ENCODE peak calls at places on chromosomes 3 and 15, in six cellular contexts. Z is activated naive CD8-positive, alpha-beta T cell treated with anti-CD3 and anti-CD28 coated beads, Interleukin-2, amount 50 U/mL, for 16 hours; H is MCF 10A; N is A172; J is WERI-Rb-1; T is GM20000. U is an unnamed sample.

GRCh38 chr15:69701198-69701597 is 248.6 kb downstream of the RPLP1 start:
- DNase-seq in Z (no peak), H (no peak), N (no peak), J (no peak), T (no peak), U (no peak)

GRCh38 chr3:143123353-143123974 is 3.9 kb downstream of the CHST2 start:
- DNase-seq in Z (no peak), H (no peak), N (no peak), J (no peak), T (no peak), U (no peak)

GRCh38 chr15:90483640-90484039 is 46.1 kb upstream of the CRTC3 start:
- DNase-seq in Z (no peak), H (no peak), N (no peak), J (no peak), T (no peak), U (no peak)

GRCh38 chr3:143266936-143267335 is 147.4 kb downstream of the CHST2 start:
- DNase-seq in Z (no peak), H (no peak), N (no peak), J (no peak), T (no peak), U (no peak)

GRCh38 chr3:52301042-52301441 is 13.4 kb downstream of the GLYCTK start:
- DNase-seq in Z (no peak), H (no peak), N (no peak), J (no peak), T (no peak), U (no peak)

GRCh38 chr15:42737529-42738328 is 801 bp upstream of the CDAN1 start:
- DNase-seq in Z (no peak), H (peak), N (peak), J (peak), T (no peak), U (no peak)

GRCh38 chr3:14839236-14839635 is 20.5 kb downstream of the FGD5 start:
- DNase-seq in Z (no peak), H (no peak), N (no peak), J (peak), T (no peak), U (no peak)

GRCh38 chr3:48125026-48125704 is 63.1 kb downstream of the CDC25A start:
- DNase-seq in Z (no peak), H (peak), N (peak), J (no peak), T (no peak), U (no peak)

GRCh38 chr3:143751643-143752178 is 96.6 kb downstream of the SLC9A9 start:
- DNase-seq in Z (no peak), H (no peak), N (no peak), J (no peak), T (peak), U (no peak)

GRCh38 chr15:66719471-66719870 is 17.4 kb downstream of the SMAD6 start:
- DNase-seq in Z (no peak), H (no peak), N (no peak), J (no peak), T (no peak), U (no peak)

GRCh38 chr3:71753716-71754609 is at the start of gene GPR27:
- DNase-seq in Z (no peak), H (peak), N (no peak), J (peak), T (peak), U (no peak)

GRCh38 chr3:170203457-170203856 is 18.8 kb upstream of the PRKCI start:
- DNase-seq in Z (no peak), H (no peak), N (no peak), J (no peak), T (no peak), U (no peak)

GRCh38 chr3:10551821-10552630 is 46.6 kb upstream of the ATP2B2 start:
- DNase-seq in Z (peak), H (peak), N (peak), J (no peak), T (no peak), U (peak)

GRCh38 chr3:168272343-168272984 is 176.7 kb upstream of the GOLIM4 start:
- DNase-seq in Z (no peak), H (no peak), N (no peak), J (no peak), T (no peak), U (no peak)

GRCh38 chr3:114411811-114412803 is 118.3 kb downstream of the TIGIT start:
- DNase-seq in Z (no peak), H (peak), N (peak), J (no peak), T (no peak), U (no peak)

GRCh38 chr3:64163755-64164148 is 61.5 kb downstream of the PRICKLE2 start:
- DNase-seq in Z (no peak), H (peak), N (peak), J (no peak), T (peak), U (no peak)

GRCh38 chr15:68769702-68770101 is 51.0 kb downstream of the ANP32A start:
- DNase-seq in Z (no peak), H (no peak), N (no peak), J (no peak), T (no peak), U (peak)

GRCh38 chr3:190586631-190587000 is 72.7 kb downstream of the IL1RAP start:
- DNase-seq in Z (no peak), H (peak), N (peak), J (no peak), T (peak), U (no peak)

GRCh38 chr3:127652246-127652995 is 20.3 kb upstream of the ABTB1 start:
- DNase-seq in Z (no peak), H (peak), N (peak), J (peak), T (peak), U (peak)

GRCh38 chr3:79767953-79768282 is at the start of gene ROBO1:
- DNase-seq in Z (no peak), H (no peak), N (no peak), J (no peak), T (no peak), U (no peak)

GRCh38 chr3:57130426-57131209 is 34.5 kb downstream of the IL17RD start:
- DNase-seq in Z (no peak), H (no peak), N (no peak), J (peak), T (no peak), U (no peak)

GRCh38 chr3:134004841-134005240 is 24.9 kb downstream of the SLCO2A1 start:
- DNase-seq in Z (no peak), H (no peak), N (peak), J (no peak), T (no peak), U (no peak)

GRCh38 chr3:197224034-197224444 is 74.4 kb downstream of the DLG1 start:
- DNase-seq in Z (no peak), H (peak), N (peak), J (no peak), T (peak), U (no peak)

GRCh38 chr3:167978486-167978885 is 117.2 kb downstream of the GOLIM4 start:
- DNase-seq in Z (no peak), H (no peak), N (no peak), J (no peak), T (no peak), U (no peak)

GRCh38 chr3:108406661-108407206 is 103.7 kb downstream of the MYH15 start:
- DNase-seq in Z (no peak), H (peak), N (peak), J (no peak), T (peak), U (no peak)

GRCh38 chr15:74028646-74029045 is 34.1 kb downstream of the PML start:
- DNase-seq in Z (no peak), H (no peak), N (no peak), J (no peak), T (no peak), U (no peak)

GRCh38 chr15:50353999-50354837 is 780 bp downstream of the GABPB1 start:
- DNase-seq in Z (peak), H (peak), N (peak), J (peak), T (peak), U (peak)

GRCh38 chr3:171417813-171418212 is 42.4 kb downstream of the TNIK start:
- DNase-seq in Z (no peak), H (peak), N (peak), J (no peak), T (no peak), U (peak)

U was measured in mucosa of gallbladder.